ENCODE peak calls at places on chromosome 10, in six cellular contexts. B, C, Q, R, H and U are unnamed samples.

GRCh38 chr10:111086602-111087001 is 9.8 kb downstream of the ADRA2A start:
- DNase-seq in B (no peak), C (no peak), Q (no peak), R (no peak), H (no peak), U (no peak)

GRCh38 chr10:1454964-1455363 is 282.4 kb downstream of the ADARB2 start:
- DNase-seq in B (no peak), C (no peak), Q (no peak), R (no peak), H (no peak), U (no peak)

GRCh38 chr10:116621934-116622655 is 1.3 kb downstream of the PNLIPRP2 start:
- DNase-seq in B (no peak), C (no peak), Q (no peak), R (no peak), H (no peak), U (no peak)

GRCh38 chr10:11210211-11210922 is 192.7 kb downstream of the CELF2 start:
- DNase-seq in B (no peak), C (no peak), Q (no peak), R (no peak), H (no peak), U (no peak)

GRCh38 chr10:63115732-63116383 is 17.3 kb upstream of the NRBF2 start:
- DNase-seq in B (no peak), C (no peak), Q (no peak), R (peak; percentile 89), H (no peak), U (no peak)

GRCh38 chr10:132001238-132001977 is 19.7 kb upstream of the BNIP3 start:
- DNase-seq in B (no peak), C (peak; percentile 13), Q (no peak), R (no peak), H (no peak), U (no peak)

GRCh38 chr10:132674311-132674710 is 111.6 kb downstream of the NKX6-2 start:
- DNase-seq in B (no peak), C (no peak), Q (no peak), R (no peak), H (no peak), U (no peak)

GRCh38 chr10:3526721-3527120 is 258.3 kb downstream of the KLF6 start:
- DNase-seq in B (no peak), C (no peak), Q (no peak), R (no peak), H (no peak), U (no peak)

GRCh38 chr10:21145751-21146445 is 248.8 kb upstream of the NEBL start:
- DNase-seq in B (no peak), C (no peak), Q (no peak), R (peak; percentile 76), H (no peak), U (no peak)